ENCODE peak calls at places on chromosomes 1 and 21, in ten cellular contexts. One of them, this sample, is unnamed.

GRCh38 chr21:38989745-38990423 is 184.2 kb downstream of the ETS2 start:
- DNase-seq in HFFc6: peak; percentile 39
- DNase-seq in H9: no peak
- DNase-seq in progenitor cell of endocrine pancreas: no peak
- DNase-seq in prostate gland: peak; percentile 75
- DNase-seq in upper lobe of right lung: no peak
- DNase-seq in breast epithelium: no peak
- DNase-seq in brain microvascular endothelial cell: peak; percentile 85
- DNase-seq in fibroblast of mammary gland: peak; percentile 92
- DNase-seq in GM20000: no peak
- DNase-seq in this sample: no peak

GRCh38 chr1:2494323-2494693 is 18.2 kb downstream of the PLCH2 start:
- DNase-seq in breast epithelium: no peak
- DNase-seq in upper lobe of right lung: no peak
- DNase-seq in GM20000: no peak
- DNase-seq in prostate gland: peak; percentile 85
- DNase-seq in HFFc6: peak; percentile 80
- DNase-seq in progenitor cell of endocrine pancreas: no peak
- DNase-seq in brain microvascular endothelial cell: no peak
- DNase-seq in fibroblast of mammary gland: peak; percentile 65
- DNase-seq in H9: no peak
- DNase-seq in this sample: no peak

GRCh38 chr1:228280961-228281591 is 73.2 kb downstream of the OBSCN start:
- DNase-seq in HFFc6: no peak
- DNase-seq in brain microvascular endothelial cell: no peak
- DNase-seq in progenitor cell of endocrine pancreas: no peak
- DNase-seq in breast epithelium: no peak
- DNase-seq in fibroblast of mammary gland: no peak
- DNase-seq in H9: peak; percentile 15
- DNase-seq in prostate gland: no peak
- DNase-seq in upper lobe of right lung: peak; percentile 51
- DNase-seq in GM20000: no peak
- DNase-seq in this sample: no peak

GRCh38 chr1:178934574-178934945 is 63.7 kb upstream of the ANGPTL1 start:
- DNase-seq in brain microvascular endothelial cell: no peak
- DNase-seq in prostate gland: no peak
- DNase-seq in GM20000: no peak
- DNase-seq in HFFc6: no peak
- DNase-seq in progenitor cell of endocrine pancreas: no peak
- DNase-seq in H9: no peak
- DNase-seq in fibroblast of mammary gland: no peak
- DNase-seq in breast epithelium: no peak
- DNase-seq in upper lobe of right lung: no peak
- DNase-seq in this sample: no peak

GRCh38 chr1:211606327-211606913 is 27.5 kb upstream of the SLC30A1 start:
- DNase-seq in H9: no peak
- DNase-seq in HFFc6: no peak
- DNase-seq in GM20000: peak; percentile 47
- DNase-seq in brain microvascular endothelial cell: no peak
- DNase-seq in breast epithelium: no peak
- DNase-seq in upper lobe of right lung: no peak
- DNase-seq in fibroblast of mammary gland: no peak
- DNase-seq in prostate gland: no peak
- DNase-seq in progenitor cell of endocrine pancreas: no peak
- DNase-seq in this sample: no peak

GRCh38 chr1:232303221-232303620 is 326.7 kb downstream of the SIPA1L2 start:
- DNase-seq in fibroblast of mammary gland: no peak
- DNase-seq in breast epithelium: no peak
- DNase-seq in progenitor cell of endocrine pancreas: no peak
- DNase-seq in GM20000: no peak
- DNase-seq in H9: no peak
- DNase-seq in brain microvascular endothelial cell: no peak
- DNase-seq in upper lobe of right lung: no peak
- DNase-seq in prostate gland: no peak
- DNase-seq in HFFc6: no peak
- DNase-seq in this sample: no peak

GRCh38 chr21:27101533-27101932 is 134.6 kb upstream of the ADAMTS5 start:
- DNase-seq in fibroblast of mammary gland: peak; percentile 35
- DNase-seq in progenitor cell of endocrine pancreas: no peak
- DNase-seq in breast epithelium: no peak
- DNase-seq in GM20000: no peak
- DNase-seq in upper lobe of right lung: no peak
- DNase-seq in prostate gland: no peak
- DNase-seq in brain microvascular endothelial cell: no peak
- DNase-seq in H9: no peak
- DNase-seq in HFFc6: no peak
- DNase-seq in this sample: no peak

GRCh38 chr1:202835548-202836072 is 24.9 kb downstream of the PCAT6 start:
- DNase-seq in prostate gland: no peak
- DNase-seq in upper lobe of right lung: no peak
- DNase-seq in GM20000: peak; percentile 72
- DNase-seq in brain microvascular endothelial cell: no peak
- DNase-seq in HFFc6: no peak
- DNase-seq in progenitor cell of endocrine pancreas: no peak
- DNase-seq in breast epithelium: no peak
- DNase-seq in H9: no peak
- DNase-seq in fibroblast of mammary gland: peak; percentile 19
- DNase-seq in this sample: no peak

GRCh38 chr1:42143875-42144274 is 9.3 kb upstream of the GUCA2B start:
- DNase-seq in brain microvascular endothelial cell: no peak
- DNase-seq in GM20000: no peak
- DNase-seq in H9: no peak
- DNase-seq in breast epithelium: no peak
- DNase-seq in progenitor cell of endocrine pancreas: no peak
- DNase-seq in upper lobe of right lung: no peak
- DNase-seq in fibroblast of mammary gland: no peak
- DNase-seq in prostate gland: no peak
- DNase-seq in HFFc6: no peak
- DNase-seq in this sample: no peak

GRCh38 chr1:151060241-151061011 is at the start of gene MLLT11:
- DNase-seq in progenitor cell of endocrine pancreas: no peak
- DNase-seq in H9: peak; percentile 89
- DNase-seq in fibroblast of mammary gland: peak; percentile 70
- DNase-seq in upper lobe of right lung: no peak
- DNase-seq in GM20000: peak; percentile 36
- DNase-seq in brain microvascular endothelial cell: peak; percentile 72
- DNase-seq in prostate gland: peak; percentile 19
- DNase-seq in HFFc6: peak; percentile 43
- DNase-seq in breast epithelium: no peak
- DNase-seq in this sample: no peak

GRCh38 chr1:23567996-23568607 is 8.8 kb upstream of the ID3 start:
- DNase-seq in breast epithelium: no peak
- DNase-seq in upper lobe of right lung: no peak
- DNase-seq in HFFc6: no peak
- DNase-seq in progenitor cell of endocrine pancreas: peak; percentile 73
- DNase-seq in fibroblast of mammary gland: no peak
- DNase-seq in brain microvascular endothelial cell: no peak
- DNase-seq in H9: peak; percentile 38
- DNase-seq in prostate gland: no peak
- DNase-seq in GM20000: no peak
- DNase-seq in this sample: no peak

DNA sequence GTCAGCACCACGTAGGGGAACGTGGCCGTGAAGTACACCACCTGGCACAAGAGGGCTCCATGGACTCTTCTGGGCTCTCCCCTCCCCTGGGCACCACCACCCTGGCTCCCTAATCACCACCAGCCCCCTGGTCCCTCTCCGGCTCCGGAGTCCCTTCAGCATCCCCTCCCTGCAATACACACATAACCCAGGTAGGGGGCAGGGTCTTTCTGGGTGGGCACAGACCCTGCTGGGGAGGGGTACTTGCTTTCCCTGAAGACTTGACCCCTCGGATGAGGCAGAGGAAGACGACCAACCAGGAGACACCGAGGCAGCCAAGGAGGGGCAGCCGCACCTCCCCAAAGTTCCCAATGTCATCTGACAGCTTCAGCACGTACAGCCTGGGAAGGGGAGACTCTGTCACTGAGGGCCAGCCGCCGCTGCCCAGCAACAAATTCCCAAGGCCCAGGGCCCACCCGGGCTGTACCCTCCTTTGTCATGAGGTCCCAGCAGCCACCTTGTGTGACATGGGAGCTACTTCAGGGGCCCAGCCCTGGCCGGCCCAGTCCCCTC is 11.3 kb downstream of the CCDC24 start:
- DNase-seq in fibroblast of mammary gland: no peak
- DNase-seq in H9: peak; percentile 46
- DNase-seq in progenitor cell of endocrine pancreas: no peak
- DNase-seq in brain microvascular endothelial cell: no peak
- DNase-seq in GM20000: no peak
- DNase-seq in upper lobe of right lung: no peak
- DNase-seq in prostate gland: no peak
- DNase-seq in breast epithelium: no peak
- DNase-seq in HFFc6: no peak
- DNase-seq in this sample: no peak
- TF ChIP-seq CTCF in fibroblast of mammary gland: peak; percentile 21
- TF ChIP-seq CTCF in H9: peak; percentile 63
- TF ChIP-seq CTCF in progenitor cell of endocrine pancreas: peak; percentile 33
- TF ChIP-seq CTCF in brain microvascular endothelial cell: peak; percentile 57
- TF ChIP-seq CTCF in GM20000: no peak
- TF ChIP-seq CTCF in upper lobe of right lung: no peak
- TF ChIP-seq CTCF in prostate gland: no peak
- TF ChIP-seq CTCF in breast epithelium: no peak
- TF ChIP-seq CTCF in HFFc6: peak; percentile 63
- TF ChIP-seq CTCF in this sample: no peak

GRCh38 chr1:220448217-220448616 is 79.7 kb upstream of the MARK1 start:
- DNase-seq in HFFc6: no peak
- DNase-seq in breast epithelium: no peak
- DNase-seq in H9: no peak
- DNase-seq in prostate gland: no peak
- DNase-seq in GM20000: no peak
- DNase-seq in fibroblast of mammary gland: no peak
- DNase-seq in upper lobe of right lung: no peak
- DNase-seq in brain microvascular endothelial cell: no peak
- DNase-seq in progenitor cell of endocrine pancreas: no peak
- DNase-seq in this sample: no peak

GRCh38 chr1:220450927-220451326 is 77.0 kb upstream of the MARK1 start:
- DNase-seq in GM20000: no peak
- DNase-seq in prostate gland: no peak
- DNase-seq in HFFc6: no peak
- DNase-seq in progenitor cell of endocrine pancreas: no peak
- DNase-seq in upper lobe of right lung: no peak
- DNase-seq in brain microvascular endothelial cell: no peak
- DNase-seq in fibroblast of mammary gland: no peak
- DNase-seq in H9: no peak
- DNase-seq in breast epithelium: no peak
- DNase-seq in this sample: no peak

GRCh38 chr1:220453371-220453770 is 74.6 kb upstream of the MARK1 start:
- DNase-seq in progenitor cell of endocrine pancreas: no peak
- DNase-seq in prostate gland: no peak
- DNase-seq in HFFc6: no peak
- DNase-seq in H9: no peak
- DNase-seq in upper lobe of right lung: no peak
- DNase-seq in fibroblast of mammary gland: no peak
- DNase-seq in breast epithelium: no peak
- DNase-seq in brain microvascular endothelial cell: no peak
- DNase-seq in GM20000: no peak
- DNase-seq in this sample: no peak

GRCh38 chr1:220454155-220454777 is 73.7 kb upstream of the MARK1 start:
- DNase-seq in brain microvascular endothelial cell: no peak
- DNase-seq in fibroblast of mammary gland: no peak
- DNase-seq in HFFc6: no peak
- DNase-seq in prostate gland: no peak
- DNase-seq in GM20000: no peak
- DNase-seq in H9: no peak
- DNase-seq in progenitor cell of endocrine pancreas: no peak
- DNase-seq in breast epithelium: no peak
- DNase-seq in upper lobe of right lung: no peak
- DNase-seq in this sample: no peak

GRCh38 chr1:220451541-220451940 is 76.4 kb upstream of the MARK1 start:
- DNase-seq in breast epithelium: no peak
- DNase-seq in progenitor cell of endocrine pancreas: no peak
- DNase-seq in HFFc6: no peak
- DNase-seq in prostate gland: no peak
- DNase-seq in H9: no peak
- DNase-seq in fibroblast of mammary gland: peak; percentile 37
- DNase-seq in GM20000: no peak
- DNase-seq in brain microvascular endothelial cell: no peak
- DNase-seq in upper lobe of right lung: no peak
- DNase-seq in this sample: no peak
- TF ChIP-seq CTCF in breast epithelium: no peak
- TF ChIP-seq CTCF in progenitor cell of endocrine pancreas: no peak
- TF ChIP-seq CTCF in HFFc6: no peak
- TF ChIP-seq CTCF in prostate gland: no peak
- TF ChIP-seq CTCF in H9: no peak
- TF ChIP-seq CTCF in fibroblast of mammary gland: no peak
- TF ChIP-seq CTCF in GM20000: no peak
- TF ChIP-seq CTCF in brain microvascular endothelial cell: no peak
- TF ChIP-seq CTCF in upper lobe of right lung: no peak
- TF ChIP-seq CTCF in this sample: no peak

GRCh38 chr1:7561331-7561921 is 209.7 kb upstream of the VAMP3 start:
- DNase-seq in fibroblast of mammary gland: peak; percentile 7
- DNase-seq in HFFc6: no peak
- DNase-seq in GM20000: no peak
- DNase-seq in upper lobe of right lung: peak; percentile 63
- DNase-seq in breast epithelium: no peak
- DNase-seq in H9: peak; percentile 89
- DNase-seq in brain microvascular endothelial cell: no peak
- DNase-seq in progenitor cell of endocrine pancreas: no peak
- DNase-seq in prostate gland: no peak
- DNase-seq in this sample: no peak
- TF ChIP-seq CTCF in fibroblast of mammary gland: peak; percentile 26
- TF ChIP-seq CTCF in HFFc6: peak; percentile 60
- TF ChIP-seq CTCF in GM20000: peak; percentile 19
- TF ChIP-seq CTCF in upper lobe of right lung: peak; percentile 19
- TF ChIP-seq CTCF in breast epithelium: no peak
- TF ChIP-seq CTCF in H9: peak; percentile 83
- TF ChIP-seq CTCF in brain microvascular endothelial cell: peak; percentile 72
- TF ChIP-seq CTCF in progenitor cell of endocrine pancreas: peak; percentile 63
- TF ChIP-seq CTCF in prostate gland: no peak
- TF ChIP-seq CTCF in this sample: no peak

GRCh38 chr1:37159102-37159501 is 124.8 kb upstream of the GRIK3 start:
- DNase-seq in breast epithelium: no peak
- DNase-seq in H9: no peak
- DNase-seq in progenitor cell of endocrine pancreas: no peak
- DNase-seq in upper lobe of right lung: no peak
- DNase-seq in HFFc6: no peak
- DNase-seq in brain microvascular endothelial cell: no peak
- DNase-seq in fibroblast of mammary gland: no peak
- DNase-seq in prostate gland: no peak
- DNase-seq in GM20000: no peak
- DNase-seq in this sample: no peak

GRCh38 chr1:37162059-37162458 is 127.7 kb upstream of the GRIK3 start:
- DNase-seq in GM20000: no peak
- DNase-seq in upper lobe of right lung: no peak
- DNase-seq in fibroblast of mammary gland: no peak
- DNase-seq in HFFc6: no peak
- DNase-seq in prostate gland: no peak
- DNase-seq in progenitor cell of endocrine pancreas: no peak
- DNase-seq in breast epithelium: no peak
- DNase-seq in brain microvascular endothelial cell: no peak
- DNase-seq in H9: no peak
- DNase-seq in this sample: no peak

GRCh38 chr1:37158113-37158749 is 123.9 kb upstream of the GRIK3 start:
- DNase-seq in progenitor cell of endocrine pancreas: no peak
- DNase-seq in breast epithelium: peak; percentile 46
- DNase-seq in upper lobe of right lung: no peak
- DNase-seq in fibroblast of mammary gland: no peak
- DNase-seq in GM20000: no peak
- DNase-seq in H9: no peak
- DNase-seq in brain microvascular endothelial cell: no peak
- DNase-seq in HFFc6: no peak
- DNase-seq in prostate gland: no peak
- DNase-seq in this sample: no peak

GRCh38 chr1:37157634-37158033 is 123.3 kb upstream of the GRIK3 start:
- DNase-seq in upper lobe of right lung: no peak
- DNase-seq in fibroblast of mammary gland: no peak
- DNase-seq in brain microvascular endothelial cell: no peak
- DNase-seq in HFFc6: no peak
- DNase-seq in H9: no peak
- DNase-seq in progenitor cell of endocrine pancreas: no peak
- DNase-seq in breast epithelium: no peak
- DNase-seq in prostate gland: no peak
- DNase-seq in GM20000: no peak
- DNase-seq in this sample: no peak

GRCh38 chr1:37161171-37161570 is 126.9 kb upstream of the GRIK3 start:
- DNase-seq in prostate gland: no peak
- DNase-seq in progenitor cell of endocrine pancreas: no peak
- DNase-seq in GM20000: no peak
- DNase-seq in brain microvascular endothelial cell: no peak
- DNase-seq in H9: no peak
- DNase-seq in upper lobe of right lung: no peak
- DNase-seq in breast epithelium: no peak
- DNase-seq in HFFc6: no peak
- DNase-seq in fibroblast of mammary gland: no peak
- DNase-seq in this sample: no peak
- TF ChIP-seq CTCF in prostate gland: no peak
- TF ChIP-seq CTCF in progenitor cell of endocrine pancreas: no peak
- TF ChIP-seq CTCF in GM20000: no peak
- TF ChIP-seq CTCF in brain microvascular endothelial cell: no peak
- TF ChIP-seq CTCF in H9: no peak
- TF ChIP-seq CTCF in upper lobe of right lung: no peak
- TF ChIP-seq CTCF in breast epithelium: no peak
- TF ChIP-seq CTCF in HFFc6: no peak
- TF ChIP-seq CTCF in fibroblast of mammary gland: no peak
- TF ChIP-seq CTCF in this sample: no peak